ENCODE peak calls at places on chromosomes 11 and 22, in nine cellular contexts. Y, H, T, W, G, M, S, U and R are unnamed samples.

GRCh38 chr11:33402066-33402465 is 144.9 kb downstream of the HIPK3 start:
- DNase-seq in Y (peak; percentile 85), M (no peak), H (no peak), T (no peak), W (no peak), S (no peak), U (no peak), G (no peak), R (no peak)

GRCh38 chr11:2987881-2988280 is 4.2 kb downstream of the NAP1L4 start:
- DNase-seq in H (no peak), Y (no peak), G (no peak), M (no peak), S (no peak), T (no peak), U (no peak), W (no peak), R (no peak)

GRCh38 chr11:70517996-70518907 is 119.9 kb downstream of the CTTN start:
- DNase-seq in W (peak; percentile 56), G (no peak), H (no peak), T (no peak), U (peak; percentile 11), M (no peak), Y (no peak), S (no peak), R (no peak)

GRCh38 chr11:58286249-58286648 is 18.2 kb upstream of the OR10W1 start:
- DNase-seq in W (peak; percentile 66), M (no peak), S (peak; percentile 16), Y (peak; percentile 39), U (peak; percentile 32), H (no peak), T (no peak), G (no peak), R (peak; percentile 17)

GRCh38 chr11:35115688-35116030 is 23.3 kb upstream of the CD44 start:
- DNase-seq in H (no peak), M (no peak), W (no peak), T (no peak), Y (peak; percentile 44), S (no peak), G (no peak), U (no peak), R (no peak)

GRCh38 chr22:41842996-41843970 is 10.4 kb downstream of the SREBF2 start:
- DNase-seq in T (no peak), G (no peak), H (no peak), S (no peak), Y (peak; percentile 63), U (no peak), W (peak; percentile 39), M (no peak), R (no peak)

GRCh38 chr11:35717520-35717919 is 54.9 kb downstream of the TRIM44 start:
- DNase-seq in T (no peak), H (no peak), M (no peak), S (no peak), G (no peak), U (no peak), W (no peak), Y (no peak), R (no peak)

GRCh38 chr22:26847046-26847445 is 189.7 kb downstream of the MIAT start:
- DNase-seq in W (no peak), U (no peak), S (no peak), G (no peak), T (no peak), M (no peak), Y (no peak), H (no peak), R (no peak)

GRCh38 chr11:27179334-27179733 is 138.7 kb downstream of the BBOX1 start:
- DNase-seq in W (no peak), T (no peak), S (no peak), M (no peak), U (no peak), Y (no peak), G (no peak), H (no peak), R (no peak)

GRCh38 chr11:8023831-8024555 is 36.9 kb downstream of the EIF3F start:
- DNase-seq in H (no peak), S (no peak), U (no peak), W (no peak), T (no peak), G (no peak), Y (no peak), M (no peak), R (no peak)

GRCh38 chr11:44467931-44468330 is 97.5 kb upstream of the CD82 start:
- DNase-seq in Y (no peak), W (no peak), S (no peak), H (no peak), T (no peak), G (no peak), M (no peak), U (no peak), R (no peak)

GRCh38 chr11:113818426-113818825 is 38.8 kb downstream of the CLDN25 start:
- DNase-seq in M (no peak), Y (no peak), G (no peak), T (no peak), U (no peak), H (no peak), S (no peak), W (peak; percentile 48), R (no peak)

GRCh38 chr11:61828629-61829407 is 718 bp downstream of the FADS2 start:
- DNase-seq in H (no peak), G (peak; percentile 56), Y (no peak), U (no peak), M (no peak), S (no peak), W (peak; percentile 33), T (peak; percentile 35), R (peak; percentile 79)

GRCh38 chr22:40325315-40325714 is 21.0 kb upstream of the ADSL start:
- DNase-seq in T (no peak), W (no peak), Y (no peak), M (no peak), G (no peak), S (no peak), U (no peak), H (no peak), R (peak; percentile 45)

GRCh38 chr11:36358436-36358835 is 62.3 kb downstream of the PRR5L start:
- DNase-seq in S (no peak), W (peak; percentile 49), U (no peak), G (no peak), M (no peak), Y (no peak), T (no peak), H (no peak), R (no peak)

DNA sequence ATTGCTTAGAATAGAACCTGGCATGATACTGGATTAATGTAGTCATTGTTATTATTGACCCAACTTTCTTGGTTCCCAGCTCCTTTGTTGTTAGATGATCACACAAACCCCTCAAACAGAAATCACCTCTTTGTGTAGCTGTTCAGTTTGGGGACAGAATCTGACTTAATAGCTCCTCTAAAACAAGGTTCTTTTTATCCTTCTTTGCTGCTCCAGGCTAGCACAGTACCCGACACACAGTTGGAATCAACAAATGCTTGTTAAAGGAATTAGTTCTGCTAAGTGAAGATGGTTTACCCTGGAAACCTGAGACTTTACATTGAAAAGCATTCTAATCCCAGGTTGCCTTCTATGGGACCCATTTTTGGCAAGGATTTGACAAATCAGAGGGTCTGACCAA is 43.9 kb downstream of the GAB2 start:
- DNase-seq in U (no peak), T (no peak), S (no peak), Y (no peak), M (no peak), W (no peak), H (no peak), G (no peak), R (no peak)
- TF ChIP-seq CTCF in U (no peak), T (no peak), S (no peak), Y (no peak), M (no peak), W (no peak), H (no peak), G (no peak), R (no peak)

GRCh38 chr11:25484225-25484624 is 847.7 kb upstream of the ANO3 start:
- DNase-seq in H (no peak), S (no peak), W (no peak), Y (no peak), M (no peak), T (no peak), U (no peak), G (no peak), R (no peak)
- TF ChIP-seq CTCF in H (no peak), S (no peak), W (no peak), Y (no peak), M (no peak), T (no peak), U (no peak), G (no peak), R (no peak)

DNA sequence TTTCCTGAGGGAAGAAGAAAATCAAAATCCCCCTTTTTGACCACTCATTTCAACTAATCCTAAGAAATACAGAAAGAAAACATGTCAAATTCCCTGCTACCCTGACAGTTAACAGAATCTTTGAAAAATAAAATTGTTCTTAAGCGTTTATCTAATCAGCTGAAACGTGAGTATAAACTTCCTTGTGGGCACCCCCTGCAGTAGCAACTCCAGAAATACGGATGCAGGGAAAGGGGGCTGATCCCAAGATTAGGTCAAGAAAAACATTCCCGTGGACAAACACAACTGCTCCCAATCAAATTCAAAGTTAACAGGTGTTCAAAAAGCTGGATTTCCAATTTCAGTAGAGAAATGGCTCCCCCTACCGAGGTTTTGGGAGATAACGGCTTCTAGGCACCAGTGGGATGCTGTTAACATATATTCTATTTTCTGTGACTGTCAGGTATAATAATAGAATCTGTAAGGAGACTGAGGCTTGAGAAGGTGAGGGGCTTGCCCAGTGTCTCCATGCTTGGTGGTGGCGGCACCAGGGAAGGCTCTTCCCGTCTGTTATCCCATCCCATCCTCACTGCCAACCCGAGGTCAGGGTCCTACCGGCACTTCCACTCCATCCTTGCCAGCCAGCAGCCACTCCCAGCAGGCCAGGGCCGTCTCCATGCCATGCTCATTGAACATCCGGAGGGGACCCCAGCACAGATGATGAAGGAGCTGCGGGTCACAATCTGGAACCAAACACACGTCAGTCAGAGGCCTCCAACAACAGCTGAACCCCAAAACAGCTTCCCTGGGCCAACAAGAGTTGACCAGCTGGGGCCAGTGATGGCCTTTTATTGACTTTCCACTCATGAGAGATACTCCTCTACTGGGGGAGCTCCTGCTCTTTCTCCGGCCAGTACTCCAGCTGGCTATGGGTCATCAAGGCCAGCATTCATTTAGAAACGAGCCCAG is 32.0 kb upstream of the SERPIND1 start:
- DNase-seq in S (no peak), T (no peak), H (no peak), Y (peak; percentile 59), G (no peak), M (no peak), W (peak; percentile 65), U (peak; percentile 11), R (peak; percentile 66)
- TF ChIP-seq CTCF in S (peak; percentile 67), T (peak; percentile 72), H (peak; percentile 88), Y (peak; percentile 94), G (peak; percentile 59), M (peak; percentile 44), W (peak; percentile 73), U (peak; percentile 76), R (peak; percentile 64)

DNA sequence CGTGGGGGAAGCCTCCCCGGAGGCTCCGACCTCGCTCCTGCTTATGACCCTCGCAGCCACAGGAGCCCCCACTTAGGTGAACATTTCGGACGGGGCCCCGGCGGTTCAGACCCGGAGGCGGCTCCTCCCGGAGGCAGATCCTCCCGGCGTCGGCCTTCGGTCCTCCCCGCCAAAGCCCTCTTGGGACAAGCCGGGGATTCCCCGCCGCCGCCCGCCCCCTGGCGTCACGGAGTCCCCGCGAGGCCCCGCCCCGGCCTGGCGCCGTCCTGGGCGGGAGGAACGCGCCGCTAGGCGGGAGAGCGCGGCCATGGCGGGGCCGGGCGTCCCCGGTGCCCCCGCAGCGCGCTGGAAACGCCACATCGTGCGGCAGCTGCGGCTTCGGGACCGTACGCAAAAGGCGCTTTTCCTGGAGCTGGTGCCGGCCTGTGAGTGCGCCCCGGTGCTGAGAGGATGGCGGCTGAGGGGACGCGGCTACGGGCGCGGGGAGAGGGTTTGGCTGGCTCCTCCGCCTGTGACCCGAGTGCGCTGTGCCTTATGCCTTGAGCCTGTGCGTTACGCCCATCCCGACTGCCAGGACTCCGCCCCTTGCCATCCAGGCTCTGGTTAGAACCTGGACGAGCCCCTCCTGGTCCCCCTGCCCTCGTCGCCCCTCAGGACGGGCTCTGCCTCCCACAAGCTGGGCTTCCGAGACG is at the start of gene ATG16L2:
- DNase-seq in W (peak; percentile 92), M (peak; percentile 80), S (no peak), U (peak; percentile 65), Y (peak; percentile 91), G (peak; percentile 88), H (peak; percentile 84), T (peak; percentile 85), R (peak; percentile 97)
- TF ChIP-seq CTCF in W (no peak), M (peak; percentile 33), S (no peak), U (no peak), Y (no peak), G (peak; percentile 47), H (no peak), T (peak; percentile 40), R (no peak)